ENCODE peak calls at places on chromosomes 7 and 10, in six cellular contexts. V is fibroblast of lung; R is CD8-positive, alpha-beta T cell; X is AG04450; N is HCT116; U is heart left ventricle. I is an unnamed sample.

GRCh38 chr10:619710-620109 is 69.8 kb downstream of the DIP2C start:
- DNase-seq in V (no peak), R (no peak), X (no peak), N (no peak), U (no peak), I (no peak)

GRCh38 chr10:78977761-78978305 is 90.9 kb upstream of the ZMIZ1 start:
- DNase-seq in V (peak), R (no peak), X (no peak), N (no peak), U (no peak), I (peak)

GRCh38 chr7:17497136-17497535 is 198.7 kb downstream of the AHR start:
- DNase-seq in V (peak), R (no peak), X (no peak), N (no peak), U (no peak), I (no peak)

GRCh38 chr10:71772832-71773220 is 494 bp downstream of the VSIR start:
- DNase-seq in V (no peak), R (peak), X (no peak), N (no peak), U (no peak), I (no peak)

GRCh38 chr10:110420401-110421193 is 77.1 kb upstream of the DUSP5 start:
- DNase-seq in V (peak), R (no peak), X (no peak), N (no peak), U (no peak), I (no peak)

GRCh38 chr7:151088856-151089699 is 2.8 kb downstream of the AGAP3 start:
- DNase-seq in V (peak), R (no peak), X (no peak), N (no peak), U (peak), I (peak)

GRCh38 chr7:127938588-127938987 is 92.6 kb downstream of the LRRC4 start:
- DNase-seq in V (peak), R (no peak), X (peak), N (no peak), U (no peak), I (peak)

GRCh38 chr7:113878394-113878992 is 40.3 kb downstream of the PPP1R3A start:
- DNase-seq in V (no peak), R (no peak), X (no peak), N (no peak), U (no peak), I (no peak)

GRCh38 chr7:43112088-43112940 is at the start of gene HECW1:
- DNase-seq in V (no peak), R (no peak), X (no peak), N (no peak), U (no peak), I (no peak)

GRCh38 chr10:76492026-76492425 is 1060.6 kb downstream of the LRMDA start:
- DNase-seq in V (peak), R (no peak), X (no peak), N (no peak), U (no peak), I (peak)

GRCh38 chr7:95213148-95213547 is 111.2 kb downstream of the PON1 start:
- DNase-seq in V (no peak), R (no peak), X (no peak), N (no peak), U (no peak), I (no peak)

GRCh38 chr10:125155101-125155500 is 5.3 kb downstream of the CTBP2 start:
- DNase-seq in V (no peak), R (no peak), X (no peak), N (no peak), U (no peak), I (no peak)

GRCh38 chr10:125152646-125153368 is 7.6 kb downstream of the CTBP2 start:
- DNase-seq in V (peak), R (no peak), X (no peak), N (no peak), U (peak), I (no peak)

GRCh38 chr10:125154529-125154928 is 5.8 kb downstream of the CTBP2 start:
- DNase-seq in V (no peak), R (no peak), X (no peak), N (no peak), U (no peak), I (no peak)

GRCh38 chr10:125155669-125156068 is 4.7 kb downstream of the CTBP2 start:
- DNase-seq in V (no peak), R (no peak), X (no peak), N (no peak), U (no peak), I (no peak)

GRCh38 chr10:125153693-125154490 is 6.5 kb downstream of the CTBP2 start:
- DNase-seq in V (no peak), R (no peak), X (no peak), N (no peak), U (no peak), I (no peak)
- H3K4me3 ChIP-seq in V (no peak), R (no peak), X (no peak), N (no peak), U (no peak), I (no peak)

GRCh38 chr7:6475433-6476186 is 27.9 kb upstream of the DAGLB start:
- DNase-seq in V (no peak), R (no peak), X (no peak), N (no peak), U (no peak), I (no peak)
- TF ChIP-seq CTCF in V (no peak), R (no peak), X (no peak), N (no peak), U (no peak), I (no peak)

DNA sequence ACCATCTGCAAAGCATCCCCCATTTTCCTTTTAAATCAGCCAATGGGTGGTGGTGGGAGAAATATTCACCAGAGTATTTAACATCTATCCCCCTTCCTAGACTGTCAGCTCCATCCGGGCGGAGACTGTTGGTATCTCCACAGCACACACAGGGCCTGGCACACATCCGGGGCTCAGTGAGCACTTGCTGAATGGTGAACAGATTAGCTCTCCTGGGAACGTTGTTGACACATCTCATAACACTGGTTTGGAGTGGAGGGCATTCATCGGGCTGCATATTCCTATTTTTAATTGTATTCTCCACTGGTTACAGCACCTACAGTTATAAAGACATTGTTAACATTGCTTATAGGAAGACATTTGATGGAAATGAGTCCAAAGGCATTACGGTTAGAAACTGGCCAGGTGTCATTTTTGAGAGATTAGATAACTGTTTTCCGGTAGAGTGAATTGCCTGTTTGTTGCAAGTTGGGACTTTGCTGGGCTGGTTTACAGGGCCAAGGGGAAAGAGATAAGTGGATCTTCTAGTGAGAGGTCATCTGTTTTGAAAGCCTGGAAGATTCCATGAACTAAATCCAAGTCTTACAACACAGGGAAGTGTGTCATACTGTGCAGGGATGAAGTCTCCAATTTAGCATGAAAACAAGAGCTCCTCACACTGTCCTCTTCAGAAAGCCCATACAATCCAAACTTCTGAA is 101.8 kb downstream of the EGFR start:
- DNase-seq in V (peak), R (no peak), X (peak), N (no peak), U (no peak), I (no peak)
- H3K27ac ChIP-seq in V (peak), R (no peak), X (peak), N (no peak), U (peak), I (no peak)

DNA sequence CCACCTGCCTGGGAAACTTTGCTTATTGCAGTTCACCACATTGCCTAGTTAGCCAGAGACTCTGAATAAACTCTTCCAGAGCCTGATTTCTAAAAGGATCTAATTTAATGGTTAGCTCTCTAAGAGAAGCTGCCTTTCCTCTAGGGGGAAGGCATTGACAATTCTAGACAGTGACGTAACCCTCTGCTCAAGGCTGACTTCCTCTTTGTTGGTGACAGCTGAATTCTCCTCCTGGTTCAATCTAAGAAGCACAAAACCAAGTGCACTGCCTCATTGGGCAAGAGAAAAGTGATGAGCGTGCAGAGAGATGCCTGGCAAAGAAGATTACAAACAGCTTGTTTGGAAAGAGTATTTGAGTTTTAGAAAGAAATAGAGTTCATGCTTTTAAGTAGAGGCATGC is 102.7 kb downstream of the MACC1 start:
- DNase-seq in V (peak), R (no peak), X (no peak), N (no peak), U (no peak), I (peak)
- H3K4me3 ChIP-seq in V (no peak), R (no peak), X (no peak), N (no peak), U (no peak), I (no peak)

GRCh38 chr10:47062801-47063200 is 151.6 kb downstream of the PTPN20 start:
- DNase-seq in V (peak), R (no peak), X (no peak), N (no peak), U (no peak), I (no peak)
- TF ChIP-seq CTCF in V (peak), R (no peak), X (peak), N (peak), U (no peak), I (peak)

DNA sequence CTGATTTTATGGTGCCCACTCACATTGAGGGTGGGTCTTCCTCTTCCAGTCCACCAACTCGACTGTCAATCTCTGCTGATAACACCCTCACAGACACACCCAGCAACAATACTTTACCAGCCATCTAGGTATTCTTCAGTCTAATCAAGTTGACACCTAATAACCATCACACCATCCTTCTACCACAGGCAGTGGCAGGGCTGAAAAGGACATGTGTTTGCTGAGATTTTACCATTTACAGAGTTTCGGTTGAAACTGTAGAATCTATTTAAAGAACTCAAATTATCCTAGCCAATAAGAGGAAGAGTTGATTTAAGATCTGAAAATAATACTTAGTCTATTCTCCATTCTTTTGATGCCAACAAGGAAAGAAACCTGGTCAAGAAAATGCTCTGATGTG is 18.6 kb upstream of the PAPSS2 start:
- DNase-seq in V (no peak), R (no peak), X (no peak), N (no peak), U (no peak), I (no peak)
- H3K27ac ChIP-seq in V (no peak), R (no peak), X (no peak), N (no peak), U (no peak), I (no peak)